ENCODE peak calls at places on chromosome 19, in seven cellular contexts. P, V, H, E, R, N and I are unnamed samples.

GRCh38 chr19:8145969-8146368 is 3.4 kb downstream of the FBN3 start:
- DNase-seq in P (no peak), V (no peak), H (no peak), E (no peak), R (no peak), N (no peak), I (no peak)

GRCh38 chr19:6481541-6482342 is at the start of gene DENND1C:
- DNase-seq in P (no peak), V (peak; percentile 77), H (peak; percentile 75), E (peak; percentile 84), R (peak; percentile 11), N (no peak), I (no peak)

GRCh38 chr19:29519146-29519545 is 6.6 kb upstream of the VSTM2B start:
- DNase-seq in P (no peak), V (no peak), H (peak; percentile 32), E (no peak), R (no peak), N (no peak), I (no peak)

GRCh38 chr19:52343548-52343947 is 7.5 kb downstream of the ZNF610 start:
- DNase-seq in P (no peak), V (peak; percentile 8), H (no peak), E (no peak), R (peak; percentile 21), N (peak; percentile 23), I (no peak)

GRCh38 chr19:57395710-57396109 is 6.1 kb downstream of the ZNF548 start:
- DNase-seq in P (no peak), V (no peak), H (no peak), E (no peak), R (no peak), N (no peak), I (no peak)

GRCh38 chr19:47503823-47504145 is 11.1 kb downstream of the NAPA start:
- DNase-seq in P (no peak), V (no peak), H (no peak), E (no peak), R (no peak), N (no peak), I (no peak)

GRCh38 chr19:31784631-31785237 is 435.5 kb upstream of the TSHZ3 start:
- DNase-seq in P (no peak), V (no peak), H (no peak), E (no peak), R (peak; percentile 27), N (no peak), I (no peak)

GRCh38 chr19:12247644-12248222 is 47.0 kb downstream of the ZNF44 start:
- DNase-seq in P (no peak), V (no peak), H (no peak), E (no peak), R (no peak), N (no peak), I (no peak)

GRCh38 chr19:56111601-56112312 is 9.3 kb downstream of the ZNF787 start:
- DNase-seq in P (no peak), V (peak; percentile 95), H (no peak), E (peak; percentile 65), R (no peak), N (no peak), I (no peak)

GRCh38 chr19:38721496-38721895 is 22.8 kb downstream of the CAPN12 start:
- DNase-seq in P (no peak), V (no peak), H (no peak), E (no peak), R (no peak), N (no peak), I (no peak)

GRCh38 chr19:7507884-7508283 is 8.0 kb upstream of the ZNF358 start:
- DNase-seq in P (peak; percentile 85), V (peak; percentile 12), H (no peak), E (peak; percentile 50), R (peak; percentile 56), N (peak; percentile 90), I (no peak)

GRCh38 chr19:55494172-55494761 is 6.0 kb downstream of the SSC5D start:
- DNase-seq in P (peak; percentile 48), V (no peak), H (no peak), E (no peak), R (no peak), N (no peak), I (no peak)

GRCh38 chr19:9075064-9075964 is 11.5 kb upstream of the OR1M1 start:
- DNase-seq in P (peak; percentile 67), V (no peak), H (peak; percentile 81), E (no peak), R (peak; percentile 59), N (peak; percentile 97), I (peak; percentile 54)

GRCh38 chr19:33863436-33863835 is 66.8 kb downstream of the KCTD15 start:
- DNase-seq in P (no peak), V (no peak), H (no peak), E (no peak), R (no peak), N (no peak), I (no peak)

GRCh38 chr19:46721269-46722003 is 4.5 kb upstream of the PRKD2 start:
- DNase-seq in P (no peak), V (no peak), H (peak; percentile 41), E (no peak), R (no peak), N (no peak), I (no peak)

GRCh38 chr19:4971424-4971793 is 2.5 kb downstream of the KDM4B start:
- DNase-seq in P (no peak), V (peak; percentile 43), H (no peak), E (no peak), R (no peak), N (no peak), I (no peak)

GRCh38 chr19:1070931-1071791 is 4.2 kb downstream of the ARHGAP45 start:
- DNase-seq in P (no peak), V (no peak), H (peak; percentile 68), E (no peak), R (no peak), N (no peak), I (no peak)

GRCh38 chr19:40234429-40235237 is 8.1 kb upstream of the CCNP start:
- DNase-seq in P (no peak), V (no peak), H (peak; percentile 42), E (no peak), R (no peak), N (no peak), I (no peak)

GRCh38 chr19:48634424-48635262 is 2.5 kb downstream of the DBP start:
- DNase-seq in P (peak; percentile 96), V (peak; percentile 97), H (peak; percentile 98), E (peak; percentile 92), R (peak; percentile 97), N (peak; percentile 94), I (peak; percentile 75)
- H3K4me3 ChIP-seq in P (peak overlapping the region; percentile 46), V (peak overlapping the region; percentile 87), H (peak overlapping the region; percentile 93), E (peak overlapping the region; percentile 57), R (peak overlapping the region; percentile 85), N (peak overlapping the region; percentile 47), I (peak overlapping the region; percentile 2)

GRCh38 chr19:41353466-41354342 is at the start of gene TGFB1:
- DNase-seq in P (peak; percentile 89), V (peak; percentile 85), H (peak; percentile 97), E (peak; percentile 93), R (peak; percentile 79), N (peak; percentile 63), I (no peak)

GRCh38 chr19:41354343-41354974 is 737 bp upstream of the TGFB1 start:
- DNase-seq in P (no peak), V (no peak), H (peak; percentile 60), E (no peak), R (no peak), N (no peak), I (no peak)

GRCh38 chr19:41351339-41352245 is 2.1 kb downstream of the TGFB1 start:
- DNase-seq in P (no peak), V (peak; percentile 61), H (peak; percentile 87), E (peak; percentile 89), R (peak; percentile 53), N (no peak), I (no peak)

GRCh38 chr19:41352279-41352608 is 1.5 kb downstream of the TGFB1 start:
- DNase-seq in P (no peak), V (no peak), H (no peak), E (no peak), R (no peak), N (no peak), I (no peak)

DNA sequence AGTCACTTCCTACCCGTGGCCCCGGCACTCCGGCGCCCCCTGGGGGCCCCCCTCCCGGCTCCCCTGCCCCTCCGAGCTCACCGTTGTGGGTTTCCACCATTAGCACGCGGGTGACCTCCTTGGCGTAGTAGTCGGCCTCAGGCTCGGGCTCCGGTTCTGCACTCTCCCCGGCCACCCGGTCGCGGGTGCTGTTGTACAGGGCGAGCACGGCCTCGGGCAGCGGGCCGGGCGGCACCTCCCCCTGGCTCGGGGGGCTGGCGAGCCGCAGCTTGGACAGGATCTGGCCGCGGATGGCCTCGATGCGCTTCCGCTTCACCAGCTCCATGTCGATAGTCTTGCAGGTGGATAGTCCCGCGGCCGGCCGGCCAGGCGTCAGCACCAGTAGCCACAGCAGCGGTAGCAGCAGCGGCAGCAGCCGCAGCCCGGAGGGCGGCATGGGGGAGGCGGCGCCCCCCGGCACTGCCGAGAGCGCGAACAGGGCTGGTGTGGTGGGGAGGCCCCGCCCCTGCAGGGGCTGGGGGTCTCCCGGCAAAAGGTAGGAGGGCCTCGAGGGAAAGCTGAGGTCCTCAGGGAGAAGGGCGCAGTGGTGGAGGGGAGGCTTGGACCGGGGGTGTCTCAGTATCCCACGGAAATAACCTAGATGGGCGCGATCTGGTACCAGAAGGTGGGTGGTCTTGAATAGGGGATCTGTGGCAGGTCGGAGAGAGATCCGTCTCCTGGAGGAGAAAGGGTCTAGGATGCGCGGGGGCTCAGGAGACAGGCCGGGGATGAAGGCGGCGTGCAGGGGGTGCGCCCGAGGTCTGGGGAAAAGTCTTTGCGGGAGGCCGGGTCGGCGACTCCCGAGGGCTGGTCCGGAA is 885 bp downstream of the TGFB1 start:
- DNase-seq in P (no peak), V (peak; percentile 82), H (peak; percentile 87), E (peak; percentile 88), R (peak; percentile 49), N (no peak), I (no peak)
- TF ChIP-seq CTCF in P (peak; percentile 51), V (peak; percentile 48), H (peak; percentile 59), E (peak; percentile 93), R (peak; percentile 52), N (peak; percentile 48), I (peak; percentile 73)

DNA sequence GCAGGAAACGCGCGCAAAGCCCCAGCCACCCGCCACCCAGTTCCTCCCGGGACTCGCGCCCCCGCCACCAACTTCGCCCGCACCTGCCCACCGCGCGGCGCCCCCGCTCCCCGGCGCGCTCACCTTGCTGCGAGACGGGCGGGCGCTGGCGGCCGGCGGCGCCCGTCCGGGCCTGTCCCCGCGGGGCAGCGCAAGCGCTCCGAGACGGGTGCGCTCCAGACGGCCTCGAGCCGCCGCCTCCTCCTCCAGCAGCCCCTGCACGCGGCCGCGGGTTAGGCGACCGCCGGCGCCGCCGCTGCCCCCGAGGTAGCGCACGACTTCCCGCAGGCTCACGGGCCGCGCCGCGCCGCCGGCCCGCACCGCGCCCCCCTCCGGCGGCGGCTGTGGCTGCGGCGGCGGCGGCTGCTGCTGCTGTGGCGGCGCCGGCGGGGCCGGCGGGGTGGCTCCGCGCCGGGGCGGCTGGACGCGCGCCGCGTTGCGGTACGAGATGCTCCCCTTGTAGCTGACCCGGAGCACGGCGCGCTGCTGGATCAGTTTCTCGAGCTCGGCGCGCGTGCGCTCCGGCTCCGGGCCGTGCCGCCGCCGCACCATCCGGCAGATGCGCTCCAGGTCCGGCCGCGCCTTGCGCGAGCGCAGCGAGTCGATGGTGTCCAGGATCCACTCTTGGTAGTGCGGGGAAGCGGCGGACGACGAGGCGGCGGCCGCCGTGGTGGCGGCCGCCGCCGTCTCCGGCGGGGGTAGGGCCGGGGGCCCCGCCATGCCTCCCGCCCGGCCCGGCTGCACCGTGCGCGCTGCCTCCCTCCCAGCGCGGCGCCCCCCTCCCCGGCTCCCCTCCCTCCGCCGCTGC is 666 bp downstream of the SAMD1 start:
- DNase-seq in P (peak; percentile 66), V (peak; percentile 40), H (peak; percentile 86), E (peak; percentile 81), R (peak; percentile 17), N (no peak), I (no peak)
- H3K4me3 ChIP-seq in P (peak overlapping the region; percentile 58), V (peak overlapping the region; percentile 66), H (peak overlapping the region; percentile 86), E (peak overlapping the region; percentile 69), R (peak overlapping the region; percentile 86), N (peak overlapping the region; percentile 45), I (peak overlapping the region; percentile 47)

GRCh38 chr19:3360494-3361383 is 5.6 kb upstream of the NFIC start:
- DNase-seq in P (no peak), V (peak; percentile 77), H (peak; percentile 90), E (peak; percentile 82), R (no peak), N (no peak), I (no peak)
- TF ChIP-seq CTCF in P (peak; percentile 14), V (no peak), H (no peak), E (peak; percentile 35), R (no peak), N (no peak), I (peak; percentile 3)